ENCODE peak calls at places on chromosomes 1 and 21, in six cellular contexts. One of them, this sample, is unnamed.

GRCh38 chr21:14923468-14923867 is 141.3 kb downstream of the NRIP1 start:
- ATAC-seq in right lobe of liver: peak; percentile 25
- ATAC-seq in right cardiac atrium: no peak
- ATAC-seq in HCT116: no peak
- ATAC-seq in aorta: no peak
- ATAC-seq in GM23338: no peak
- ATAC-seq in this sample: no peak

GRCh38 chr1:172397221-172397620 is 23.3 kb upstream of the C1orf105 start:
- ATAC-seq in right lobe of liver: no peak
- ATAC-seq in right cardiac atrium: no peak
- ATAC-seq in HCT116: no peak
- ATAC-seq in aorta: no peak
- ATAC-seq in GM23338: no peak
- ATAC-seq in this sample: no peak

GRCh38 chr1:114207635-114208034 is 54.0 kb upstream of the SYT6 start:
- ATAC-seq in right lobe of liver: no peak
- ATAC-seq in right cardiac atrium: no peak
- ATAC-seq in HCT116: no peak
- ATAC-seq in aorta: no peak
- ATAC-seq in GM23338: no peak
- ATAC-seq in this sample: no peak

GRCh38 chr1:180288232-180288818 is 58.3 kb downstream of the LHX4 start:
- ATAC-seq in right lobe of liver: peak; percentile 28
- ATAC-seq in right cardiac atrium: peak; percentile 47
- ATAC-seq in HCT116: no peak
- ATAC-seq in aorta: no peak
- ATAC-seq in GM23338: no peak
- ATAC-seq in this sample: no peak

GRCh38 chr1:8116892-8117262 is 90.8 kb upstream of the ERRFI1 start:
- ATAC-seq in right lobe of liver: peak; percentile 87
- ATAC-seq in right cardiac atrium: peak; percentile 94
- ATAC-seq in HCT116: no peak
- ATAC-seq in aorta: peak; percentile 91
- ATAC-seq in GM23338: no peak
- ATAC-seq in this sample: peak; percentile 71

GRCh38 chr1:200846421-200846820 is 26.4 kb upstream of the GPR25 start:
- ATAC-seq in right lobe of liver: no peak
- ATAC-seq in right cardiac atrium: no peak
- ATAC-seq in HCT116: no peak
- ATAC-seq in aorta: no peak
- ATAC-seq in GM23338: no peak
- ATAC-seq in this sample: no peak

GRCh38 chr1:200130552-200130951 is 103.0 kb downstream of the NR5A2 start:
- ATAC-seq in right lobe of liver: peak; percentile 58
- ATAC-seq in right cardiac atrium: no peak
- ATAC-seq in HCT116: no peak
- ATAC-seq in aorta: no peak
- ATAC-seq in GM23338: no peak
- ATAC-seq in this sample: no peak

GRCh38 chr21:25240974-25241373 is 366.3 kb downstream of the MRPL39 start:
- ATAC-seq in right lobe of liver: no peak
- ATAC-seq in right cardiac atrium: no peak
- ATAC-seq in HCT116: no peak
- ATAC-seq in aorta: no peak
- ATAC-seq in GM23338: no peak
- ATAC-seq in this sample: no peak

GRCh38 chr1:35111106-35111505 is 31.9 kb downstream of the ZMYM1 start:
- ATAC-seq in right lobe of liver: no peak
- ATAC-seq in right cardiac atrium: no peak
- ATAC-seq in HCT116: no peak
- ATAC-seq in aorta: no peak
- ATAC-seq in GM23338: no peak
- ATAC-seq in this sample: no peak

GRCh38 chr1:42757892-42758275 is 8.9 kb downstream of the P3H1 start:
- ATAC-seq in right lobe of liver: no peak
- ATAC-seq in right cardiac atrium: no peak
- ATAC-seq in HCT116: no peak
- ATAC-seq in aorta: no peak
- ATAC-seq in GM23338: no peak
- ATAC-seq in this sample: no peak

GRCh38 chr1:234778215-234779159 is 168.5 kb upstream of the IRF2BP2 start:
- ATAC-seq in right lobe of liver: peak; percentile 29
- ATAC-seq in right cardiac atrium: peak; percentile 21
- ATAC-seq in HCT116: no peak
- ATAC-seq in aorta: peak; percentile 12
- ATAC-seq in GM23338: peak; percentile 45
- ATAC-seq in this sample: peak; percentile 5

GRCh38 chr1:162710349-162710748 is 78.1 kb downstream of the DDR2 start:
- ATAC-seq in right lobe of liver: no peak
- ATAC-seq in right cardiac atrium: peak; percentile 44
- ATAC-seq in HCT116: no peak
- ATAC-seq in aorta: peak; percentile 49
- ATAC-seq in GM23338: no peak
- ATAC-seq in this sample: peak; percentile 65

GRCh38 chr1:211935448-211935970 is 99.8 kb downstream of the INTS7 start:
- ATAC-seq in right lobe of liver: no peak
- ATAC-seq in right cardiac atrium: no peak
- ATAC-seq in HCT116: no peak
- ATAC-seq in aorta: no peak
- ATAC-seq in GM23338: peak; percentile 35
- ATAC-seq in this sample: no peak

GRCh38 chr1:99264201-99265021 is at the start of gene PLPPR4:
- ATAC-seq in right lobe of liver: peak; percentile 96
- ATAC-seq in right cardiac atrium: peak; percentile 96
- ATAC-seq in HCT116: peak; percentile 98
- ATAC-seq in aorta: peak; percentile 78
- ATAC-seq in GM23338: peak; percentile 98
- ATAC-seq in this sample: peak; percentile 77

GRCh38 chr1:162859210-162859609 is 1.8 kb downstream of the CCDC190 start:
- ATAC-seq in right lobe of liver: no peak
- ATAC-seq in right cardiac atrium: no peak
- ATAC-seq in HCT116: no peak
- ATAC-seq in aorta: no peak
- ATAC-seq in GM23338: peak; percentile 59
- ATAC-seq in this sample: no peak

GRCh38 chr1:43008106-43008424 is 49.4 kb upstream of the SLC2A1 start:
- ATAC-seq in right lobe of liver: no peak
- ATAC-seq in right cardiac atrium: no peak
- ATAC-seq in HCT116: peak; percentile 68
- ATAC-seq in aorta: no peak
- ATAC-seq in GM23338: peak; percentile 25
- ATAC-seq in this sample: no peak

GRCh38 chr1:39255212-39255611 is 50.7 kb downstream of the MACF1 start:
- ATAC-seq in right lobe of liver: no peak
- ATAC-seq in right cardiac atrium: no peak
- ATAC-seq in HCT116: no peak
- ATAC-seq in aorta: no peak
- ATAC-seq in GM23338: no peak
- ATAC-seq in this sample: no peak

GRCh38 chr1:223700942-223701637 is 11.2 kb upstream of the CAPN2 start:
- ATAC-seq in right lobe of liver: no peak
- ATAC-seq in right cardiac atrium: peak; percentile 34
- ATAC-seq in HCT116: peak; percentile 79
- ATAC-seq in aorta: peak; percentile 74
- ATAC-seq in GM23338: peak; percentile 31
- ATAC-seq in this sample: peak; percentile 71

GRCh38 chr1:160534823-160535605 is 12.0 kb upstream of the SLAMF6 start:
- ATAC-seq in right lobe of liver: no peak
- ATAC-seq in right cardiac atrium: no peak
- ATAC-seq in HCT116: peak; percentile 42
- ATAC-seq in aorta: no peak
- ATAC-seq in GM23338: no peak
- ATAC-seq in this sample: no peak

GRCh38 chr1:52674497-52675384 is 23.4 kb downstream of the COA7 start:
- ATAC-seq in right lobe of liver: no peak
- ATAC-seq in right cardiac atrium: no peak
- ATAC-seq in HCT116: peak; percentile 85
- ATAC-seq in aorta: no peak
- ATAC-seq in GM23338: peak; percentile 34
- ATAC-seq in this sample: no peak

DNA sequence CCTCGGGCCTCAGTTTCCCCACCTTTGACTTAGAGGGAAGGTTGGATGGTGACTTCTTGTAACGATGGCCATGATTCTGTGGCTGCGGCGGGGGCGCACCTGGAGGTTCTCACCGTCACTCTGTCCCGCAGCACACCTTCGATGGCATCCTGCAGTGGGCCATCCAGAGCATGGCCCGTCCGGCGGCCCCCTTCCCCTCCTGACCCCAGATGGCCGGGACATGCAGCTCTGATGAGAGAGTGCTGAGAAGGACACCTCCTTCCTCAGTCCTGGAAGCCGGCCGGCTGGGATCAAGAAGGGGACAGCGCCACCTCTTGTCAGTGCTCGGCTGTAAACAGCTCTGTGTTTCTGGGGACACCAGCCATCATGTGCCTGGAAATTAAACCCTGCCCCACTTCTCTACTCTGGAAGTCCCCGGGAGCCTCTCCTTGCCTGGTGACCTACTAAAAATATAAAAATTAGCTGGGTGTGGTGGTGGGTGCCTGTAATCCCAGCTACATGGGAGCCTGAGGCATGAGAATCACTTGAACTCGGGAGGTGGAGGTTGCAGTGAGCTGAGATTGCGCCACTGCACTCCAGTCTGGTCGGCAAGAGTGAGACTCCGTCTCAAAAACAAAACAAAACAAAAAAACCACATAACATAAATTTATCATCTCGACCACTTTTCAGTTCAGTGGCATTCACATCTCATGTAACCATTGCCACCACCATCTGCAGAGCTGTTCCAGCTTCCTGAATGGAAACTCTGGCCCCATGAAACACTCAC is 2.1 kb upstream of the PFKL start:
- ATAC-seq in right lobe of liver: peak; percentile 66
- ATAC-seq in right cardiac atrium: peak; percentile 44
- ATAC-seq in HCT116: peak; percentile 60
- ATAC-seq in aorta: peak; percentile 69
- ATAC-seq in GM23338: peak; percentile 64
- ATAC-seq in this sample: peak; percentile 58
- H3K4me3 ChIP-seq in right lobe of liver: no peak overlapping the region
- H3K4me3 ChIP-seq in right cardiac atrium: no peak overlapping the region
- H3K4me3 ChIP-seq in HCT116: no peak overlapping the region
- H3K4me3 ChIP-seq in aorta: no peak overlapping the region
- H3K4me3 ChIP-seq in GM23338: no peak overlapping the region
- H3K4me3 ChIP-seq in this sample: no peak overlapping the region

GRCh38 chr1:183424691-183425090 is 6.5 kb upstream of the NMNAT2 start:
- ATAC-seq in right lobe of liver: no peak
- ATAC-seq in right cardiac atrium: no peak
- ATAC-seq in HCT116: no peak
- ATAC-seq in aorta: no peak
- ATAC-seq in GM23338: no peak
- ATAC-seq in this sample: no peak
- H3K27ac ChIP-seq in right lobe of liver: no peak overlapping the region
- H3K27ac ChIP-seq in right cardiac atrium: no peak overlapping the region
- H3K27ac ChIP-seq in HCT116: no peak overlapping the region
- H3K27ac ChIP-seq in aorta: no peak overlapping the region
- H3K27ac ChIP-seq in GM23338: no peak overlapping the region
- H3K27ac ChIP-seq in this sample: no peak overlapping the region

GRCh38 chr1:12629521-12629956 is 11.5 kb upstream of the DHRS3 start:
- ATAC-seq in right lobe of liver: no peak
- ATAC-seq in right cardiac atrium: no peak
- ATAC-seq in HCT116: no peak
- ATAC-seq in aorta: no peak
- ATAC-seq in GM23338: peak; percentile 96
- ATAC-seq in this sample: no peak

GRCh38 chr1:12629974-12630760 is 12.2 kb upstream of the DHRS3 start:
- ATAC-seq in right lobe of liver: no peak
- ATAC-seq in right cardiac atrium: no peak
- ATAC-seq in HCT116: no peak
- ATAC-seq in aorta: no peak
- ATAC-seq in GM23338: peak; percentile 15
- ATAC-seq in this sample: no peak

GRCh38 chr1:12631571-12631970 is 12.3 kb upstream of the AADACL4 start:
- ATAC-seq in right lobe of liver: no peak
- ATAC-seq in right cardiac atrium: no peak
- ATAC-seq in HCT116: no peak
- ATAC-seq in aorta: no peak
- ATAC-seq in GM23338: no peak
- ATAC-seq in this sample: no peak

GRCh38 chr1:12634156-12634555 is 9.7 kb upstream of the AADACL4 start:
- ATAC-seq in right lobe of liver: no peak
- ATAC-seq in right cardiac atrium: no peak
- ATAC-seq in HCT116: no peak
- ATAC-seq in aorta: no peak
- ATAC-seq in GM23338: no peak
- ATAC-seq in this sample: no peak

DNA sequence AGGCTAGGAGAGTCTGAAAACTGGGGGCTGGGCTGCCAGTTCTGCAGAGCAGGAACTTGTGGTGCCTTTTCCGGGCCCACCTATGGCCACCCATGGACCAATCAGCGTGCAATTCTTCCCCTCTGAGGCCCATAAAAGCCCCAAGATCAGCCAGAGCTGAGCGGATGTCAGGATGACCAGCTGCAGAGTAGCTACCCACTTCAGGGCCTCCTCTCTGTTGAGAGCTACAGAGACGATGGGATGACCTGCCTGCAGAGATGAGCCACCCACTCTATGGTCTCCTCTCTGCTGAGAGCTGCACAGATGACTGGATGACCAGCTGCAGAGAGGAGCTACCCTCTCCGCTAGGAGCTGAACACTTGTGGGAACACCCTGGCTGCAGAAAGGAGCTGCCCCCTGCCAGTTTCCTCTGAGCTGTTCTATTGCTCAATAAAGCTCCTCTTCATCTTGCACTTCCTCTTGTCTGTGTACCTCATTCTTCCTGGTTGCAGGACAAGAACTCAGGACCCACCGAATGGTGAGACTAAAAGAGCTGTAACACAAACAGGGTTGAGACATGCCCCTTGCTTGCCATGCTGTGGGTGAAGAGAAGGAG is 12.8 kb upstream of the AADACL4 start:
- ATAC-seq in right lobe of liver: no peak
- ATAC-seq in right cardiac atrium: no peak
- ATAC-seq in HCT116: no peak
- ATAC-seq in aorta: no peak
- ATAC-seq in GM23338: no peak
- ATAC-seq in this sample: no peak
- H3K4me3 ChIP-seq in right lobe of liver: no peak overlapping the region
- H3K4me3 ChIP-seq in right cardiac atrium: no peak overlapping the region
- H3K4me3 ChIP-seq in HCT116: no peak overlapping the region
- H3K4me3 ChIP-seq in aorta: no peak overlapping the region
- H3K4me3 ChIP-seq in GM23338: no peak overlapping the region
- H3K4me3 ChIP-seq in this sample: no peak overlapping the region

GRCh38 chr1:167207940-167208623 is 12.6 kb upstream of the POU2F1 start:
- ATAC-seq in right lobe of liver: no peak
- ATAC-seq in right cardiac atrium: no peak
- ATAC-seq in HCT116: peak; percentile 62
- ATAC-seq in aorta: no peak
- ATAC-seq in GM23338: peak; percentile 45
- ATAC-seq in this sample: no peak

GRCh38 chr1:167210966-167211674 is 9.6 kb upstream of the POU2F1 start:
- ATAC-seq in right lobe of liver: no peak
- ATAC-seq in right cardiac atrium: no peak
- ATAC-seq in HCT116: no peak
- ATAC-seq in aorta: no peak
- ATAC-seq in GM23338: no peak
- ATAC-seq in this sample: no peak

GRCh38 chr1:167206166-167206835 is 14.4 kb upstream of the POU2F1 start:
- ATAC-seq in right lobe of liver: no peak
- ATAC-seq in right cardiac atrium: no peak
- ATAC-seq in HCT116: no peak
- ATAC-seq in aorta: no peak
- ATAC-seq in GM23338: peak; percentile 78
- ATAC-seq in this sample: no peak

GRCh38 chr1:167208624-167208976 is 12.1 kb upstream of the POU2F1 start:
- ATAC-seq in right lobe of liver: no peak
- ATAC-seq in right cardiac atrium: no peak
- ATAC-seq in HCT116: no peak
- ATAC-seq in aorta: no peak
- ATAC-seq in GM23338: no peak
- ATAC-seq in this sample: no peak

GRCh38 chr1:167209044-167209443 is 11.6 kb upstream of the POU2F1 start:
- ATAC-seq in right lobe of liver: no peak
- ATAC-seq in right cardiac atrium: no peak
- ATAC-seq in HCT116: no peak
- ATAC-seq in aorta: no peak
- ATAC-seq in GM23338: no peak
- ATAC-seq in this sample: no peak
- H3K27ac ChIP-seq in right lobe of liver: no peak overlapping the region
- H3K27ac ChIP-seq in right cardiac atrium: no peak overlapping the region
- H3K27ac ChIP-seq in HCT116: no peak overlapping the region
- H3K27ac ChIP-seq in aorta: no peak overlapping the region
- H3K27ac ChIP-seq in GM23338: no peak overlapping the region
- H3K27ac ChIP-seq in this sample: no peak overlapping the region